ENCODE peak calls at places on chromosome 1, in seven cellular contexts. E, U, X, J, N, K and W are unnamed samples.

GRCh38 chr1:203320546-203321272 is 15.4 kb downstream of the BTG2 start:
- DNase-seq in J (peak), X (no peak), N (peak), U (no peak), K (peak), E (peak), W (no peak)

GRCh38 chr1:79845951-79846350 is 839.4 kb upstream of the ADGRL4 start:
- DNase-seq in N (peak), J (no peak), E (no peak), U (no peak), X (no peak), K (no peak), W (no peak)

GRCh38 chr1:46522184-46522968 is 29.1 kb downstream of the KNCN start:
- DNase-seq in N (peak), J (no peak), E (peak), U (peak), K (no peak), X (no peak), W (peak)

GRCh38 chr1:157490337-157491165 is 61.8 kb downstream of the FCRL5 start:
- DNase-seq in U (peak), X (peak), K (no peak), J (peak), E (peak), N (peak), W (no peak)

GRCh38 chr1:105686874-105687690 is 1369.4 kb upstream of the PRMT6 start:
- DNase-seq in X (no peak), N (no peak), K (no peak), U (no peak), E (no peak), J (no peak), W (no peak)

GRCh38 chr1:31707711-31708110 is 3.9 kb upstream of the COL16A1 start:
- DNase-seq in U (no peak), J (peak), X (no peak), N (peak), K (no peak), E (no peak), W (no peak)

GRCh38 chr1:61434276-61434675 is 290.7 kb downstream of the TM2D1 start:
- DNase-seq in K (no peak), J (peak), X (no peak), N (no peak), E (no peak), U (peak), W (no peak)

GRCh38 chr1:247370786-247371732 is 39.4 kb upstream of the ZNF496 start:
- DNase-seq in U (no peak), J (no peak), E (no peak), N (peak), X (no peak), K (no peak), W (no peak)

GRCh38 chr1:23010734-23011449 is 4.8 kb downstream of the TEX46 start:
- DNase-seq in J (peak), X (no peak), K (no peak), E (no peak), N (peak), U (peak), W (peak)

GRCh38 chr1:223219846-223220610 is 77.0 kb upstream of the TLR5 start:
- DNase-seq in K (no peak), N (no peak), E (no peak), J (no peak), U (no peak), X (no peak), W (no peak)

GRCh38 chr1:85306236-85306635 is 29.8 kb upstream of the BCL10 start:
- DNase-seq in J (no peak), K (no peak), X (no peak), U (no peak), E (no peak), N (no peak), W (no peak)

GRCh38 chr1:58857673-58858343 is 74.0 kb upstream of the JUN start:
- DNase-seq in J (no peak), E (no peak), U (no peak), X (no peak), K (no peak), N (no peak), W (no peak)

GRCh38 chr1:92446990-92447681 is 39.6 kb downstream of the GFI1 start:
- DNase-seq in U (no peak), J (no peak), N (peak), X (no peak), K (no peak), E (peak), W (no peak)

GRCh38 chr1:164653705-164654104 is 94.7 kb downstream of the PBX1 start:
- DNase-seq in N (no peak), X (no peak), U (no peak), K (no peak), E (no peak), J (no peak), W (no peak)

GRCh38 chr1:222994506-222995229 is 148.4 kb downstream of the TLR5 start:
- DNase-seq in E (peak), K (no peak), J (peak), X (no peak), N (peak), U (peak), W (no peak)

GRCh38 chr1:15172405-15173259 is 19.1 kb downstream of the TMEM51 start:
- DNase-seq in E (no peak), U (no peak), X (no peak), J (no peak), N (peak), K (no peak), W (no peak)

GRCh38 chr1:218426343-218426657 is 81.2 kb downstream of the TGFB2 start:
- DNase-seq in X (no peak), U (no peak), N (peak), E (no peak), K (no peak), J (peak), W (peak)

GRCh38 chr1:54715493-54716298 is at the start of gene TTC4:
- DNase-seq in E (peak), U (peak), K (peak), J (peak), N (peak), X (peak), W (no peak)